ENCODE peak calls at places on chromosomes 16 and 17, in seven cellular contexts. I is endodermal cell, K is heart left ventricle, X is prostate gland, B is heart right ventricle, H is OCI-LY7, U is H1. V is an unnamed sample.

GRCh38 chr17:76360461-76360860 is 6.7 kb upstream of the PRPSAP1 start:
- DNase-seq in B (no peak), X (no peak), U (no peak), H (no peak), K (no peak), I (no peak), V (no peak)

GRCh38 chr17:77363821-77364361 is 223.1 kb downstream of the SEC14L1 start:
- DNase-seq in X (no peak), U (no peak), B (no peak), I (peak), H (no peak), K (peak), V (peak)

GRCh38 chr17:27323538-27324212 is 29.8 kb downstream of the WSB1 start:
- DNase-seq in I (peak), H (no peak), U (peak), B (peak), X (peak), K (peak), V (peak)

GRCh38 chr17:7058831-7059447 is 15.0 kb upstream of the SLC16A11 start:
- DNase-seq in K (no peak), X (no peak), B (no peak), I (no peak), U (no peak), H (no peak), V (no peak)

GRCh38 chr17:19660219-19660870 is 11.8 kb downstream of the ALDH3A2 start:
- DNase-seq in U (no peak), X (no peak), K (no peak), H (no peak), I (no peak), B (no peak), V (no peak)

GRCh38 chr16:65202461-65202860 is 80.6 kb upstream of the CDH11 start:
- DNase-seq in H (no peak), X (no peak), I (no peak), B (no peak), U (no peak), K (no peak), V (no peak)

GRCh38 chr17:39531252-39531651 is 70.0 kb downstream of the CDK12 start:
- DNase-seq in U (no peak), X (no peak), H (no peak), B (no peak), K (no peak), I (no peak), V (no peak)

GRCh38 chr16:86391486-86391885 is 118.8 kb upstream of the FOXF1 start:
- DNase-seq in X (no peak), B (no peak), U (no peak), H (no peak), I (no peak), K (no peak), V (no peak)

GRCh38 chr16:31323959-31324629 is 30.9 kb upstream of the ITGAX start:
- DNase-seq in I (no peak), B (no peak), H (no peak), U (no peak), X (no peak), K (no peak), V (no peak)

GRCh38 chr16:86653289-86654006 is 75.1 kb downstream of the FOXL1 start:
- DNase-seq in B (peak), I (no peak), U (no peak), X (no peak), K (no peak), H (no peak), V (no peak)

GRCh38 chr16:17275076-17275732 is 195.6 kb downstream of the XYLT1 start:
- DNase-seq in K (no peak), U (no peak), H (no peak), I (no peak), B (no peak), X (no peak), V (no peak)

GRCh38 chr16:28082624-28083023 is 19.1 kb upstream of the GSG1L start:
- DNase-seq in K (no peak), I (no peak), X (peak), H (no peak), U (no peak), B (no peak), V (no peak)

GRCh38 chr17:36859701-36860100 is 77.6 kb upstream of the LHX1 start:
- DNase-seq in X (no peak), H (no peak), K (no peak), B (no peak), U (no peak), I (no peak), V (no peak)

GRCh38 chr17:1275962-1276736 is 3.3 kb upstream of the TRARG1 start:
- DNase-seq in K (peak), B (peak), I (peak), X (peak), H (peak), U (peak), V (no peak)

GRCh38 chr16:56833243-56833970 is 31.6 kb upstream of the SLC12A3 start:
- DNase-seq in B (no peak), I (no peak), X (no peak), K (no peak), U (no peak), H (no peak), V (no peak)

GRCh38 chr17:71085238-71086033 is 916.1 kb downstream of the KCNJ2 start:
- DNase-seq in K (no peak), X (no peak), B (no peak), U (peak), I (peak), H (peak), V (no peak)

GRCh38 chr16:83233153-83233552 is 574.6 kb upstream of the HSBP1 start:
- DNase-seq in K (no peak), U (no peak), I (no peak), H (no peak), X (no peak), B (no peak), V (no peak)

GRCh38 chr17:51734462-51734861 is 424.1 kb downstream of the CA10 start:
- DNase-seq in K (no peak), B (no peak), X (no peak), H (no peak), I (peak), U (peak), V (no peak)

GRCh38 chr16:11254913-11255736 is 879 bp downstream of the SOCS1 start:
- DNase-seq in X (peak), K (peak), I (peak), U (no peak), B (no peak), H (peak), V (no peak)

GRCh38 chr17:64006361-64007088 is 8.4 kb downstream of the PRR29 start:
- DNase-seq in X (no peak), U (peak), B (peak), I (peak), H (no peak), K (peak), V (peak)

GRCh38 chr17:31754239-31754945 is 104.7 kb downstream of the COPRS start:
- DNase-seq in I (no peak), X (no peak), H (no peak), B (no peak), U (no peak), K (no peak), V (no peak)

GRCh38 chr16:17177968-17178880 is 292.5 kb downstream of the XYLT1 start:
- DNase-seq in K (no peak), U (no peak), H (no peak), X (no peak), I (peak), B (no peak), V (no peak)

GRCh38 chr17:19986941-19987714 is 9.5 kb upstream of the AKAP10 start:
- DNase-seq in H (no peak), B (no peak), K (no peak), X (no peak), I (peak), U (no peak), V (peak)

GRCh38 chr17:68602267-68602644 is 1.1 kb upstream of the FAM20A start:
- DNase-seq in B (no peak), U (no peak), I (no peak), X (no peak), H (no peak), K (no peak), V (no peak)

GRCh38 chr17:71636644-71637043 is 484.2 kb upstream of the SOX9 start:
- DNase-seq in I (no peak), H (no peak), X (no peak), K (no peak), U (no peak), B (no peak), V (no peak)

GRCh38 chr17:75589919-75590303 is 2.3 kb downstream of the MYO15B start:
- DNase-seq in I (no peak), U (no peak), K (no peak), H (no peak), X (no peak), B (no peak), V (no peak)

GRCh38 chr17:65609303-65609702 is 47.9 kb upstream of the AXIN2 start:
- DNase-seq in B (no peak), I (no peak), K (no peak), H (no peak), X (no peak), U (no peak), V (no peak)

GRCh38 chr16:87317766-87318121 is 552 bp upstream of the C16orf95 start:
- DNase-seq in H (peak), X (no peak), B (peak), U (no peak), K (peak), I (no peak), V (peak)

GRCh38 chr17:69179227-69179952 is 37.7 kb upstream of the ABCA6 start:
- DNase-seq in X (no peak), K (no peak), H (no peak), U (no peak), I (no peak), B (no peak), V (no peak)

GRCh38 chr17:44501866-44502265 is 1.3 kb downstream of the GPATCH8 start:
- DNase-seq in U (no peak), B (no peak), I (no peak), H (peak), K (no peak), X (no peak), V (no peak)

GRCh38 chr17:44503080-44503842 is at the start of gene GPATCH8:
- DNase-seq in K (peak), U (peak), H (peak), B (peak), X (peak), I (peak), V (peak)

GRCh38 chr17:44499722-44500121 is 3.5 kb downstream of the GPATCH8 start:
- DNase-seq in K (no peak), X (no peak), H (no peak), I (no peak), B (no peak), U (no peak), V (no peak)

GRCh38 chr17:44496815-44497214 is 6.4 kb downstream of the GPATCH8 start:
- DNase-seq in K (no peak), I (no peak), X (no peak), B (no peak), H (no peak), U (no peak), V (no peak)

DNA sequence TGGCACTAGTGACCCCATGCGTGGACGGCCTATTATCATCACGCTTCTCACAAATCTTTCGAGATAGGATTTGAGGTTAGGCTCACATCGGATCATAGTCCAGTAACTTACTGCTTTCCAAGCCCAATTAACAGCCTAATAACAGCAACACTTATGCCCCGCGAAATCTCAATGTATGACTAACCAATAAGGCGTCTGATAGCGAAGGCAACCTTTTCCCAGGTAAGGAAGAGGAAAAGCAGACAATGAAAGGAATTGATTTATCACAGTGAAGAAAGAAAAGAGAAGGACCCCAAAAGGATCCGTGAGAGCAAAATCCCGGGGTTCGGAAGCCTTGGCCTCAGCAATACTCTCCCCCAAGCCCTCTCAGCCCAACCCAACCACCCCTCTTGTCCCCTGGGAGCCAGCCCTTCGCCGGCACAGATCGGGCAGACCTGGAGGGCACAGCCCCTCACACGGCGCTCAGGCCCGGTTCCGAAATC is 567 bp downstream of the GPATCH8 start:
- DNase-seq in K (peak), X (no peak), I (no peak), B (no peak), H (peak), U (no peak), V (no peak)
- TF ChIP-seq CTCF in K (no peak), X (no peak), I (no peak), B (no peak), H (no peak), U (peak), V (no peak)

DNA sequence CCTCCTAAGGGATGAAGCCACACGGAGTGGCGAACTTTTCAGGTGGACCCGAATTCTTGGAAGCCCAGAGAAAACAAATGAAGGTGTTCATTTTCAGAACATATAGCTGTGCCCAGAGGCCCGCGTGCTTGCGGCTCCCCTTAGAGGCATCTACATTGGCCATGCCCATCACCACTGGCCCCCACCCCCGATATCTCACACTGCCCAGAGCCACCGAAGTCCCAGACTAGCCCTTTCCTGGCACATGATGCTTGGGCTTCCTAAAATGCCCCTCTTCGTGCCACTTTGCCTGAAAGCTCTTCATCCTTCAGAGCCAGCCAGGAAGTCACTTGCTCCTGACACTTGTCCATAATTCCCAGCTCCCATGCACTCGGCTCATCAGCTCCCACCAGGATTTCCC is 2.1 kb upstream of the HEXIM1 start:
- DNase-seq in K (no peak), I (peak), B (no peak), X (no peak), U (no peak), H (no peak), V (no peak)
- H3K27ac ChIP-seq in K (peak), I (no peak), B (peak), X (peak), U (no peak), H (no peak), V (peak)

DNA sequence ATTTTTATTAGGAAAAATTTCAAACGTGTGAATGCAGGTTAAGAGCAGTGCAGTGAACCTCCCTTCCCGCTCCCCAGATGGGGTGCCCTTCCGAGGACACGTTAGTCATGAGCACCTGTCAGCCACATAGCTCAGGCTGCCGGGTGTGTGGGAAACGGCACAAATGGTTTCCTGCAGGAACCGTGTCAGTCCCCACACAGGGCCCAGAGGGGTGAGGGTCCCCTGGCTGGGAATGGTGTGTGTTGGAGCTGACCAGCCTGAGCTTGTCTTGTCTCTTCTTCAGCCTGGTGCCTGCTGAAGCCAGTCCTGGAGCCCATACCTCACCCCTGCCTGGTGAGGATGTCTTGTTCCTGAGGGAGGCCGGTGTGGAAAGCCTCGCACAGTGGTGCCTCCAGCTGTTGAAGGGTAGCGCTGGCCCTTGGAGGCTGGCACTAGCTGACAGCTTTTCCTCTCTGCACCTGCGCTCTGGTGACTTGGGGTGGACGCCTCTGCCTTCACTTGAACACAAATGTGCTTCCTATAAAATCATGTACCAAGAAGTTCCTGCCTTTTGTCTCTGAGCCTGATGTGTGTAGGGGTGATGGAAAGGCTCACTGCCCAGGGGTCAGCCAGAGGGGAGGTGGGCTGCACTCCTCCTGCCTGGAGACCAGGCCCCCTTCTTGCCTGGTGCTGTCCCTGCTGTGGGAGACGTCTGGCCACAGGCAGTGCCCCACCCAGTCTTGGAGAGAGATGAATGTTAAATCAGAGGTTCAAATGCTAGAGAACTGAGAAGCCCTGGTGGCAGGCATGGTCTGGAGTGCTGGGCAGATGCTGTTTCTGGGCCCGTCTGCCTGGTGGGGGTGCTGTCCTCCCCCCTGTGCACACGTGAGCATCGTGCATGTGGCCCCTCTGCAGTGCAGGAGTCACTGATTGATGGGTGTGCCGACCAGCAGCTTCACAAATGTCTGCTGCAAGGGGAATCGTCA is 102.6 kb upstream of the ZNF750 start:
- DNase-seq in H (no peak), K (no peak), B (no peak), U (no peak), I (no peak), X (no peak), V (peak)
- TF ChIP-seq CTCF in H (no peak), K (no peak), B (no peak), U (no peak), I (no peak), X (no peak), V (no peak)

GRCh38 chr17:61635913-61636432 is 45.0 kb upstream of the NACA2 start:
- DNase-seq in K (no peak), X (peak), I (peak), B (no peak), U (peak), H (peak), V (no peak)

GRCh38 chr17:61634011-61634539 is 43.1 kb upstream of the NACA2 start:
- DNase-seq in K (no peak), B (no peak), U (no peak), I (no peak), X (no peak), H (no peak), V (no peak)

GRCh38 chr17:61638087-61638486 is 47.1 kb upstream of the NACA2 start:
- DNase-seq in B (no peak), X (no peak), H (no peak), U (no peak), K (no peak), I (no peak), V (no peak)

GRCh38 chr17:61632826-61633225 is 41.8 kb upstream of the NACA2 start:
- DNase-seq in I (no peak), U (no peak), K (no peak), B (no peak), X (no peak), H (no peak), V (no peak)

GRCh38 chr17:61634942-61635538 is 44.0 kb upstream of the NACA2 start:
- DNase-seq in U (no peak), I (no peak), X (no peak), H (no peak), B (no peak), K (no peak), V (no peak)
- H3K27ac ChIP-seq in U (no peak), I (no peak), X (no peak), H (no peak), B (no peak), K (no peak), V (no peak)

GRCh38 chr17:17950806-17951205 is 21.4 kb downstream of the TOM1L2 start:
- DNase-seq in X (no peak), I (peak), U (no peak), H (no peak), B (no peak), K (no peak), V (no peak)
- TF ChIP-seq CTCF in X (no peak), I (peak), U (peak), H (peak), B (no peak), K (no peak), V (no peak)

GRCh38 chr17:80262775-80263244 is 2.2 kb downstream of the RNF213 start:
- DNase-seq in H (no peak), X (no peak), I (peak), U (no peak), K (no peak), B (no peak), V (no peak)
- H3K27ac ChIP-seq in H (peak), X (peak), I (no peak), U (no peak), K (peak), B (peak), V (peak)

DNA sequence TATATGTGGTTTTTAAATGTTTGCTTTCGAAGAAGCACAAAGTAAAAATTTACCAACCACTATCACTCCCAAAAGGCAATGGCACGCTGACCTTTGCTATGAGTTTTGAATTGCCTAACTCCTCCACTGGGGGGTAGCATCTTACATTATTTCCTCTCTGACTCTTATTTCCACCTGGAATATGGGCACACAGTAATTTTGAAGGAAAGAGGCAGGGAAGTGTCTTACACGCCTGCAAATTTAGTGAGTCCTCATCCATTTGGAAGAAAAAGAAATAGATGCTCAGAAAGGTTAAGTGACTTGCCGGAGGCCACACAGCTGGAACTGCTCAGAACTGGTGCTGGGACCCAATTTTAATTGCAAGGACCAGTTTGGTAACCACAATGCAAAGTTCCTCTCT is 29.9 kb upstream of the IRX6 start:
- DNase-seq in I (no peak), B (no peak), X (no peak), K (no peak), H (no peak), U (no peak), V (no peak)
- TF ChIP-seq CTCF in I (peak), B (no peak), X (no peak), K (no peak), H (peak), U (peak), V (no peak)

DNA sequence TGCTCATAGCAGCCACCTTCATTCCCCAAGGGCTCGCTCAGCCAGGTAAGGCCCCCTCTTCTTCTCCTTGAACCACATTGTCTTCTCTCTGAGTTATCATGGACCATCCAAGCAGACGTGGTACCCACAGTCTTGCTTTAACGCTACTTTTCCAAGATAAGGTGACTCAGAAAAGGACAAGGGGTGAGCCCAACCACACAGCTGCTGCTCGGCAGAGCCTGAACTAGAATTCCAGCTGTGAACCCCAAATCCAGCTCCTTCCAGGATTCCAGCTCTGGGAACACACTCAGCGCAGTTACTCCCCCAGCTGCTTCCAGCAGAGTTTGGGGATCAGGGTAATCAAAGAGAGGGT is 272 bp downstream of the CCL2 start:
- DNase-seq in U (no peak), H (no peak), K (no peak), X (no peak), B (no peak), I (no peak), V (no peak)
- H3K27ac ChIP-seq in U (peak), H (no peak), K (peak), X (peak), B (peak), I (no peak), V (peak)